ENCODE peak calls at places on chromosomes 1 and 21, in ten cellular contexts. One of them, this sample, is unnamed.

GRCh38 chr1:229509576-229509975 is 1.4 kb upstream of the NUP133 start:
- DNase-seq in NCI-H1436: no peak
- DNase-seq in GM12865: no peak
- DNase-seq in Kasumi-1: no peak
- DNase-seq in kidney epithelial cell: peak; percentile 21
- DNase-seq in adipocyte: no peak
- DNase-seq in GM13976: no peak
- DNase-seq in CD4-positive, alpha-beta T cell: no peak
- DNase-seq in GM20000: no peak
- DNase-seq in Right ventricle myocardium inferior: no peak
- DNase-seq in this sample: no peak

GRCh38 chr1:42963378-42964005 is 4.8 kb upstream of the SLC2A1 start:
- DNase-seq in GM13976: no peak
- DNase-seq in kidney epithelial cell: no peak
- DNase-seq in Right ventricle myocardium inferior: no peak
- DNase-seq in GM20000: no peak
- DNase-seq in CD4-positive, alpha-beta T cell: no peak
- DNase-seq in NCI-H1436: no peak
- DNase-seq in GM12865: no peak
- DNase-seq in Kasumi-1: no peak
- DNase-seq in adipocyte: peak; percentile 87
- DNase-seq in this sample: peak; percentile 88

GRCh38 chr1:172902861-172903381 is 147.8 kb downstream of the TNFSF18 start:
- DNase-seq in Kasumi-1: no peak
- DNase-seq in kidney epithelial cell: no peak
- DNase-seq in NCI-H1436: no peak
- DNase-seq in GM20000: no peak
- DNase-seq in CD4-positive, alpha-beta T cell: no peak
- DNase-seq in GM12865: no peak
- DNase-seq in Right ventricle myocardium inferior: no peak
- DNase-seq in GM13976: no peak
- DNase-seq in adipocyte: peak; percentile 88
- DNase-seq in this sample: peak; percentile 78

GRCh38 chr1:233432916-233433315 is 105.4 kb downstream of the MAP3K21 start:
- DNase-seq in Kasumi-1: no peak
- DNase-seq in kidney epithelial cell: no peak
- DNase-seq in CD4-positive, alpha-beta T cell: no peak
- DNase-seq in NCI-H1436: no peak
- DNase-seq in GM12865: no peak
- DNase-seq in Right ventricle myocardium inferior: no peak
- DNase-seq in adipocyte: no peak
- DNase-seq in GM20000: no peak
- DNase-seq in GM13976: no peak
- DNase-seq in this sample: no peak

GRCh38 chr1:66294692-66295384 is 239.1 kb upstream of the SGIP1 start:
- DNase-seq in adipocyte: peak; percentile 79
- DNase-seq in Kasumi-1: no peak
- DNase-seq in CD4-positive, alpha-beta T cell: no peak
- DNase-seq in Right ventricle myocardium inferior: no peak
- DNase-seq in GM12865: no peak
- DNase-seq in GM20000: no peak
- DNase-seq in NCI-H1436: no peak
- DNase-seq in kidney epithelial cell: no peak
- DNase-seq in GM13976: no peak
- DNase-seq in this sample: peak; percentile 73

GRCh38 chr1:60863131-60863530 is 219.2 kb upstream of the NFIA start:
- DNase-seq in CD4-positive, alpha-beta T cell: no peak
- DNase-seq in Right ventricle myocardium inferior: no peak
- DNase-seq in kidney epithelial cell: no peak
- DNase-seq in GM12865: no peak
- DNase-seq in GM20000: no peak
- DNase-seq in GM13976: no peak
- DNase-seq in NCI-H1436: no peak
- DNase-seq in adipocyte: no peak
- DNase-seq in Kasumi-1: no peak
- DNase-seq in this sample: no peak

GRCh38 chr1:89912073-89912472 is 82.8 kb upstream of the ZNF326 start:
- DNase-seq in GM13976: no peak
- DNase-seq in GM20000: no peak
- DNase-seq in kidney epithelial cell: no peak
- DNase-seq in Right ventricle myocardium inferior: no peak
- DNase-seq in adipocyte: no peak
- DNase-seq in Kasumi-1: no peak
- DNase-seq in NCI-H1436: no peak
- DNase-seq in GM12865: no peak
- DNase-seq in CD4-positive, alpha-beta T cell: no peak
- DNase-seq in this sample: peak; percentile 58

GRCh38 chr1:36650200-36651065 is 167.7 kb upstream of the CSF3R start:
- DNase-seq in GM13976: peak; percentile 64
- DNase-seq in CD4-positive, alpha-beta T cell: peak; percentile 47
- DNase-seq in NCI-H1436: peak; percentile 47
- DNase-seq in GM20000: peak; percentile 66
- DNase-seq in kidney epithelial cell: no peak
- DNase-seq in Right ventricle myocardium inferior: no peak
- DNase-seq in Kasumi-1: peak; percentile 63
- DNase-seq in adipocyte: peak; percentile 65
- DNase-seq in GM12865: peak; percentile 53
- DNase-seq in this sample: peak; percentile 33

GRCh38 chr1:54475357-54476230 is 69.4 kb upstream of the SSBP3 start:
- DNase-seq in GM12865: no peak
- DNase-seq in GM13976: no peak
- DNase-seq in GM20000: no peak
- DNase-seq in kidney epithelial cell: no peak
- DNase-seq in CD4-positive, alpha-beta T cell: peak; percentile 53
- DNase-seq in Right ventricle myocardium inferior: no peak
- DNase-seq in NCI-H1436: no peak
- DNase-seq in adipocyte: no peak
- DNase-seq in Kasumi-1: no peak
- DNase-seq in this sample: no peak

GRCh38 chr1:155207578-155208405 is at the start of gene THBS3:
- DNase-seq in GM20000: no peak
- DNase-seq in Right ventricle myocardium inferior: peak; percentile 83
- DNase-seq in CD4-positive, alpha-beta T cell: no peak
- DNase-seq in adipocyte: peak; percentile 70
- DNase-seq in Kasumi-1: no peak
- DNase-seq in NCI-H1436: peak; percentile 70
- DNase-seq in kidney epithelial cell: no peak
- DNase-seq in GM13976: peak; percentile 17
- DNase-seq in GM12865: no peak
- DNase-seq in this sample: peak; percentile 50

GRCh38 chr21:29805110-29805509 is 134.7 kb downstream of the GRIK1 start:
- DNase-seq in GM12865: no peak
- DNase-seq in NCI-H1436: no peak
- DNase-seq in adipocyte: no peak
- DNase-seq in Kasumi-1: no peak
- DNase-seq in GM20000: no peak
- DNase-seq in GM13976: no peak
- DNase-seq in kidney epithelial cell: no peak
- DNase-seq in CD4-positive, alpha-beta T cell: no peak
- DNase-seq in Right ventricle myocardium inferior: no peak
- DNase-seq in this sample: no peak

GRCh38 chr1:187244623-187245022 is 415.9 kb downstream of the PLA2G4A start:
- DNase-seq in Kasumi-1: no peak
- DNase-seq in Right ventricle myocardium inferior: no peak
- DNase-seq in adipocyte: no peak
- DNase-seq in CD4-positive, alpha-beta T cell: no peak
- DNase-seq in GM20000: no peak
- DNase-seq in NCI-H1436: no peak
- DNase-seq in kidney epithelial cell: no peak
- DNase-seq in GM12865: peak; percentile 21
- DNase-seq in GM13976: no peak
- DNase-seq in this sample: peak; percentile 16

GRCh38 chr1:151399890-151400235 is 490 bp downstream of the PSMB4 start:
- DNase-seq in CD4-positive, alpha-beta T cell: no peak
- DNase-seq in Right ventricle myocardium inferior: no peak
- DNase-seq in GM13976: no peak
- DNase-seq in adipocyte: peak; percentile 56
- DNase-seq in Kasumi-1: no peak
- DNase-seq in NCI-H1436: no peak
- DNase-seq in GM20000: no peak
- DNase-seq in kidney epithelial cell: no peak
- DNase-seq in GM12865: peak; percentile 22
- DNase-seq in this sample: peak; percentile 39

GRCh38 chr1:1778827-1779675 is 781 bp upstream of the NADK start:
- DNase-seq in CD4-positive, alpha-beta T cell: peak; percentile 77
- DNase-seq in kidney epithelial cell: no peak
- DNase-seq in Kasumi-1: peak; percentile 43
- DNase-seq in GM13976: peak; percentile 93
- DNase-seq in Right ventricle myocardium inferior: peak; percentile 95
- DNase-seq in GM12865: peak; percentile 98
- DNase-seq in GM20000: peak; percentile 96
- DNase-seq in adipocyte: peak; percentile 48
- DNase-seq in NCI-H1436: peak; percentile 84
- DNase-seq in this sample: peak; percentile 75

GRCh38 chr1:32627596-32628162 is 22.7 kb downstream of the ZBTB8OS start:
- DNase-seq in adipocyte: no peak
- DNase-seq in kidney epithelial cell: no peak
- DNase-seq in Kasumi-1: no peak
- DNase-seq in GM13976: peak; percentile 62
- DNase-seq in Right ventricle myocardium inferior: no peak
- DNase-seq in NCI-H1436: no peak
- DNase-seq in GM20000: peak; percentile 64
- DNase-seq in GM12865: peak; percentile 90
- DNase-seq in CD4-positive, alpha-beta T cell: no peak
- DNase-seq in this sample: no peak

GRCh38 chr1:156242738-156243137 is 754 bp downstream of the BGLAP start:
- DNase-seq in kidney epithelial cell: no peak
- DNase-seq in GM13976: no peak
- DNase-seq in adipocyte: no peak
- DNase-seq in Kasumi-1: no peak
- DNase-seq in GM20000: no peak
- DNase-seq in NCI-H1436: no peak
- DNase-seq in Right ventricle myocardium inferior: no peak
- DNase-seq in CD4-positive, alpha-beta T cell: no peak
- DNase-seq in GM12865: no peak
- DNase-seq in this sample: no peak

GRCh38 chr1:18951818-18952391 is 4.6 kb downstream of the IFFO2 start:
- DNase-seq in NCI-H1436: no peak
- DNase-seq in adipocyte: no peak
- DNase-seq in GM13976: peak; percentile 87
- DNase-seq in kidney epithelial cell: no peak
- DNase-seq in GM20000: peak; percentile 87
- DNase-seq in CD4-positive, alpha-beta T cell: peak; percentile 63
- DNase-seq in Right ventricle myocardium inferior: no peak
- DNase-seq in GM12865: peak; percentile 93
- DNase-seq in Kasumi-1: no peak
- DNase-seq in this sample: peak; percentile 90

GRCh38 chr1:232149302-232150201 is 480.4 kb downstream of the SIPA1L2 start:
- DNase-seq in GM13976: no peak
- DNase-seq in GM12865: no peak
- DNase-seq in kidney epithelial cell: no peak
- DNase-seq in Right ventricle myocardium inferior: no peak
- DNase-seq in adipocyte: peak; percentile 66
- DNase-seq in CD4-positive, alpha-beta T cell: no peak
- DNase-seq in NCI-H1436: no peak
- DNase-seq in GM20000: no peak
- DNase-seq in Kasumi-1: no peak
- DNase-seq in this sample: peak; percentile 70

GRCh38 chr1:229474491-229474890 is 33.6 kb downstream of the NUP133 start:
- DNase-seq in Kasumi-1: no peak
- DNase-seq in GM12865: no peak
- DNase-seq in adipocyte: no peak
- DNase-seq in Right ventricle myocardium inferior: no peak
- DNase-seq in NCI-H1436: no peak
- DNase-seq in GM20000: no peak
- DNase-seq in CD4-positive, alpha-beta T cell: no peak
- DNase-seq in kidney epithelial cell: no peak
- DNase-seq in GM13976: no peak
- DNase-seq in this sample: no peak

GRCh38 chr1:193356249-193356648 is 169.8 kb upstream of the B3GALT2 start:
- DNase-seq in kidney epithelial cell: no peak
- DNase-seq in GM12865: no peak
- DNase-seq in GM20000: no peak
- DNase-seq in CD4-positive, alpha-beta T cell: no peak
- DNase-seq in Right ventricle myocardium inferior: no peak
- DNase-seq in NCI-H1436: no peak
- DNase-seq in Kasumi-1: no peak
- DNase-seq in adipocyte: no peak
- DNase-seq in GM13976: no peak
- DNase-seq in this sample: no peak

GRCh38 chr1:20280906-20281305 is 9.8 kb upstream of the VWA5B1 start:
- DNase-seq in GM13976: no peak
- DNase-seq in CD4-positive, alpha-beta T cell: no peak
- DNase-seq in GM20000: no peak
- DNase-seq in adipocyte: no peak
- DNase-seq in Right ventricle myocardium inferior: no peak
- DNase-seq in Kasumi-1: no peak
- DNase-seq in GM12865: no peak
- DNase-seq in kidney epithelial cell: no peak
- DNase-seq in NCI-H1436: no peak
- DNase-seq in this sample: peak; percentile 53

GRCh38 chr1:20495661-20496060 is 9.7 kb upstream of the CAMK2N1 start:
- DNase-seq in NCI-H1436: no peak
- DNase-seq in GM12865: no peak
- DNase-seq in adipocyte: no peak
- DNase-seq in GM20000: no peak
- DNase-seq in Kasumi-1: no peak
- DNase-seq in CD4-positive, alpha-beta T cell: no peak
- DNase-seq in GM13976: no peak
- DNase-seq in Right ventricle myocardium inferior: no peak
- DNase-seq in kidney epithelial cell: no peak
- DNase-seq in this sample: no peak

GRCh38 chr1:56867491-56867890 is 12.9 kb downstream of the C8A start:
- DNase-seq in CD4-positive, alpha-beta T cell: no peak
- DNase-seq in kidney epithelial cell: no peak
- DNase-seq in GM20000: no peak
- DNase-seq in adipocyte: no peak
- DNase-seq in Right ventricle myocardium inferior: no peak
- DNase-seq in Kasumi-1: no peak
- DNase-seq in GM12865: no peak
- DNase-seq in NCI-H1436: no peak
- DNase-seq in GM13976: no peak
- DNase-seq in this sample: no peak

GRCh38 chr1:54571326-54571725 is 23.3 kb downstream of the ACOT11 start:
- DNase-seq in kidney epithelial cell: no peak
- DNase-seq in Kasumi-1: no peak
- DNase-seq in CD4-positive, alpha-beta T cell: no peak
- DNase-seq in NCI-H1436: no peak
- DNase-seq in GM13976: no peak
- DNase-seq in GM12865: no peak
- DNase-seq in GM20000: no peak
- DNase-seq in adipocyte: no peak
- DNase-seq in Right ventricle myocardium inferior: no peak
- DNase-seq in this sample: no peak

GRCh38 chr1:154571964-154572288 is 4.3 kb downstream of the CHRNB2 start:
- DNase-seq in Right ventricle myocardium inferior: no peak
- DNase-seq in GM20000: no peak
- DNase-seq in NCI-H1436: no peak
- DNase-seq in CD4-positive, alpha-beta T cell: no peak
- DNase-seq in Kasumi-1: no peak
- DNase-seq in kidney epithelial cell: no peak
- DNase-seq in GM13976: no peak
- DNase-seq in GM12865: no peak
- DNase-seq in adipocyte: no peak
- DNase-seq in this sample: no peak

This sample was measured in M059J.